ENCODE peak calls at places on chromosomes 4 and X, in six cellular contexts. O is A549, L is GM12878, Y is K562, G is HepG2, I is upper lobe of left lung. T is an unnamed sample.
A peak's percentile ranks its signal among the peaks of the same experiment; 100 is the strongest.

GRCh38 chr4:103074598-103075434 is 1.7 kb downstream of the SLC9B2 start:
- ATAC-seq in O (no peak), L (peak; percentile 61), Y (no peak), G (no peak), I (no peak), T (no peak)

GRCh38 chr4:108906006-108906405 is 143.2 kb upstream of the ETNPPL start:
- ATAC-seq in O (no peak), L (no peak), Y (no peak), G (no peak), I (peak; percentile 46), T (no peak)

GRCh38 chr4:23881674-23882337 is 8.0 kb downstream of the PPARGC1A start:
- ATAC-seq in O (no peak), L (peak; percentile 30), Y (no peak), G (peak; percentile 37), I (no peak), T (no peak)

GRCh38 chr4:153143527-153144348 is 60.5 kb upstream of the TRIM2 start:
- ATAC-seq in O (peak; percentile 67), L (peak; percentile 66), Y (peak; percentile 82), G (no peak), I (no peak), T (no peak)

GRCh38 chrX:29890646-29891200 is 324.6 kb upstream of the MAGEB2 start:
- ATAC-seq in O (no peak), L (no peak), Y (no peak), G (no peak), I (no peak), T (no peak)

GRCh38 chr4:139242511-139243051 is 37.4 kb downstream of the MGARP start:
- ATAC-seq in O (no peak), L (no peak), Y (no peak), G (no peak), I (no peak), T (no peak)

GRCh38 chrX:33149580-33149979 is 61.8 kb downstream of the DMD start:
- ATAC-seq in O (no peak), L (no peak), Y (no peak), G (no peak), I (no peak), T (no peak)

GRCh38 chrX:49610718-49611310 is 12.0 kb downstream of the GAGE1 start:
- ATAC-seq in O (no peak), L (no peak), Y (peak; percentile 27), G (peak; percentile 95), I (no peak), T (no peak)

GRCh38 chrX:1418901-1419544 is 27.1 kb upstream of the SLC25A6 start:
- ATAC-seq in O (peak; percentile 6), L (no peak), Y (no peak), G (peak; percentile 15), I (no peak), T (no peak)

GRCh38 chr4:162392938-162393337 is 229.1 kb upstream of the FSTL5 start:
- ATAC-seq in O (no peak), L (peak; percentile 82), Y (no peak), G (peak; percentile 72), I (no peak), T (no peak)

GRCh38 chr4:101973331-101973730 is 182.8 kb downstream of the BANK1 start:
- ATAC-seq in O (no peak), L (no peak), Y (no peak), G (no peak), I (no peak), T (no peak)

GRCh38 chr4:138630666-138631065 is 384.9 kb upstream of the NOCT start:
- ATAC-seq in O (no peak), L (no peak), Y (no peak), G (no peak), I (peak; percentile 62), T (no peak)

GRCh38 chr4:187069398-187069797 is 345.7 kb upstream of the FAT1 start:
- ATAC-seq in O (no peak), L (no peak), Y (no peak), G (no peak), I (no peak), T (no peak)

GRCh38 chrX:133676344-133677122 is 261.2 kb upstream of the GPC4 start:
- ATAC-seq in O (no peak), L (no peak), Y (no peak), G (peak; percentile 40), I (peak; percentile 64), T (no peak)

DNA sequence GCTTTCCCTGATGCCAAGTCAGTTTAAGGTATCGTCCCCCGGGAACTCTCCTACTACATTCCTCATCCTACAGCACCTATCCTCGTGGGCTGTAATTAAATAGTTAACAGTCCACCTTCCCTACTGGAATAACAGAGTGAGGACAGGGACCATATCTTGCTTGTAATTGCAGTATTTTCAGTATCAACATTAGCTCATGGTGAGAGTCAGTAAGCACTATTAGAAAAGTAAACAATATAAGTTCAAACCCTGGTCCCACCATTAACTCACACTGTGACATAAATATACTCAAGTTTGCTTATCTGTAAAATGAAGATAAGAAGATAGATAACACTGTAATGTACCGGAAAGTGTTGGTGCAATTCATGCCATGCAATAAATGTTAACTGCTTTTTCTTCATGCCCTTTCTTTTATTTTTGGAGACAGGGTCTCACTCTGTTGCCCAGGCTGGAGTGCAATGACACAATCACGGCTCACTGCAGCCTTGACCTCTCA is 61.3 kb downstream of the SH3RF1 start:
- ATAC-seq in O (no peak), L (no peak), Y (no peak), G (no peak), I (no peak), T (no peak)
- H3K27ac ChIP-seq in O (no peak overlapping the region), L (no peak overlapping the region), Y (no peak overlapping the region), G (no peak overlapping the region), I (no peak overlapping the region), T (no peak overlapping the region)

DNA sequence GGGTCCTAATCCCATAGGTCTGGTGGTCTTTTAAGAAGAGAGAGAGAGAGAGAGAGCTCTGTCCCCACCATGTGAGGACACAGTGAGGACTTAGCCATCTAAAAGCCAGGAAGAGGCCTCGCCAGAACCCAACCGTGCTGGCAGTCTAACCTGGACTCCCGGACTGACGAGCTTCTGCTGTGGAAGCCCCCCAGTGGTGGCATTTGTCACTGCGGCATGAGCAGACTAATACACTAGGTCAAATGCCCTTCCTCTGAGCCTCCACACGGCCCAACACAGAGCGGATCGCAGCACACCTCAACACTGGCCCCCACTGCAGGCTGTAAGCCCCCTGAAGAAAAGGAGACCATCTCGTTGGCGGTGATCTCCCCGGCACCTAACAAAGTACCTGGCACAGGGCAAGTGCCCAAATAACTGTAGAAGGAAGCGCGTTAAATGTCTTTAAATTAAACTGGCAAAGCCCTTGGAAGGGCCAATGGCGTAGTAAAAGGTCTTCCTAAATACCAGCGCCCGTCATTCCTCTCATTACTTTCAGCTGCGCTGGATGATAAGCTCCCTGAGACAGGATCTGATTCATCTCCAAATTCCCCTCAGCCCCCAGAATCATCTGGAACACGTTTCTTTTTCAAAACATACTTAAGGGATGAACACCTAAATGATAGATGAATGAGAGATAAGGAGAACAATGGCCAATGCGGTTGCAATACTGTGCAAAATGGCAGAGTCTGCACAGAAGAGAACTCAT is 95.2 kb downstream of the AFAP1 start:
- ATAC-seq in O (peak; percentile 81), L (peak; percentile 71), Y (peak; percentile 95), G (peak; percentile 99), I (peak; percentile 78), T (peak; percentile 26)
- TF ChIP-seq POLR2A in O (no peak), L (no peak), Y (no peak), G (no peak), I (no peak), T (no peak)

DNA sequence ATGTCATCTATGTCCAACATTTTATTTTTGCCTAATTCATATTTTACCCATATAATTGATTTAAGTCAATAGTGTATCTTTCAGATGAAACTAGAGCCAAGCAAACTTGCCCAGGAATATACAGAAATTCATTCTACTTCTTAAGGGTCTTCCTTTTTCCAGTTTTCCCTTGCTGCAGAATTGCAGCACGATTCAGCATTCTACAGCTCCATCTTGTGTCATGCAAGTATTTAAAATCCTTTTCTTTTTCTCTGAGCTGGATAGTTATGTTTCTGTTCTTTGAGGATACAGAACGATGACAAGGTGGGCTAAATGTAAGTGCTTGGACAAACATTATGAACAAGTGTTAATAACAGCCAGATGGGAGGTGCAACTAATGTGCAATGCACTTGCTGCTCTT is 1821.8 kb downstream of the ARAP2 start:
- ATAC-seq in O (no peak), L (no peak), Y (no peak), G (no peak), I (no peak), T (no peak)
- TF ChIP-seq EP300 in O (no peak), L (no peak), Y (no peak), G (no peak), I (no peak), T (no peak)

DNA sequence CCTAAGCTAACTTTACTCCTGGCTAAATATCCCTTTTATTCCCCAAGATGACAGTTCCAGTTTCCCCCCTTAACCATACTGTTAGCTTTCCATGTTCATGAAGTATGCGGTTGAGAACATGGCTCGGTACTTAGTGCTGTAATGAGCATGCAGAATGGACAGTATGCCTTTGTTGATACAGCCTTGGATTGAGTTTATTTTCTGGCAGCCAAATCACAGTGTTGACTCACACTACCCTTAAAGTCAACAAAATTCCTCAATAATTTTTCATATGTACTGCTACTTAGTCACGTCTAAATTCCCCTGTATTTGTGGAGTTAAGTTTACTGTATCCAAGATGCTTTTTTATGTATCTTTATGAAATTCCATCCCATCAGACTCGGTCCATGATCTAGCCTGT is 1.4 kb upstream of the VEGFC start:
- ATAC-seq in O (peak; percentile 55), L (no peak), Y (no peak), G (no peak), I (peak; percentile 52), T (no peak)
- H3K27ac ChIP-seq in O (peak overlapping the region; percentile 94), L (no peak overlapping the region), Y (no peak overlapping the region), G (no peak overlapping the region), I (no peak overlapping the region), T (no peak overlapping the region)

T was measured in gastroesophageal sphincter.